ENCODE peak calls at places on chromosomes 13 and 19, in seven cellular contexts. Y is stimulated activated CD4-positive, alpha-beta T cell treated with anti-CD3 and anti-CD28 coated beads, Interleukin-4, amount 100 ng/mL, for 24 hours; K is non-pigmented ciliary epithelial cell; S is lower leg skin; M is mucosa of gallbladder; L is EH; J is iPS-NIHi11. G is an unnamed sample.
A peak's percentile ranks its signal among the peaks of the same experiment; 100 is the strongest.

GRCh38 chr13:77084755-77085154 is 57.8 kb upstream of the FBXL3 start:
- DNase-seq in Y (no peak), K (no peak), S (no peak), M (no peak), L (no peak), J (no peak), G (no peak)

GRCh38 chr13:81275666-81276258 is 934.8 kb upstream of the SPRY2 start:
- DNase-seq in Y (no peak), K (no peak), S (no peak), M (no peak), L (no peak), J (no peak), G (peak; percentile 17)

GRCh38 chr19:10137751-10138682 is 18.3 kb upstream of the EIF3G start:
- DNase-seq in Y (no peak), K (no peak), S (no peak), M (no peak), L (no peak), J (no peak), G (no peak)

GRCh38 chr13:97723655-97724054 is 229.8 kb upstream of the IPO5 start:
- DNase-seq in Y (no peak), K (no peak), S (no peak), M (no peak), L (no peak), J (no peak), G (no peak)

GRCh38 chr19:30752201-30752600 is 380.0 kb downstream of the ZNF536 start:
- DNase-seq in Y (no peak), K (no peak), S (no peak), M (peak; percentile 1), L (no peak), J (no peak), G (no peak)

GRCh38 chr13:52809310-52809769 is 39.1 kb downstream of the PCDH8 start:
- DNase-seq in Y (peak; percentile 32), K (peak; percentile 30), S (no peak), M (peak; percentile 18), L (peak; percentile 54), J (peak; percentile 89), G (peak; percentile 80)

GRCh38 chr13:31919241-31919640 is 112.3 kb upstream of the FRY start:
- DNase-seq in Y (no peak), K (no peak), S (no peak), M (no peak), L (no peak), J (no peak), G (no peak)

GRCh38 chr19:56089344-56089743 is 31.8 kb downstream of the ZNF787 start:
- DNase-seq in Y (no peak), K (no peak), S (no peak), M (no peak), L (no peak), J (no peak), G (no peak)

GRCh38 chr19:41324231-41324702 is 14.3 kb downstream of the CCDC97 start:
- DNase-seq in Y (no peak), K (no peak), S (no peak), M (no peak), L (no peak), J (no peak), G (no peak)

GRCh38 chr19:40464059-40465024 is 1.2 kb downstream of the BLVRB start:
- DNase-seq in Y (peak; percentile 80), K (no peak), S (peak; percentile 86), M (peak; percentile 90), L (peak; percentile 88), J (peak; percentile 64), G (peak; percentile 93)

GRCh38 chr19:6423499-6424189 is 967 bp downstream of the KHSRP start:
- DNase-seq in Y (peak; percentile 50), K (peak; percentile 10), S (peak; percentile 34), M (no peak), L (peak; percentile 66), J (peak; percentile 71), G (peak; percentile 73)

GRCh38 chr19:15516363-15516762 is 8.0 kb downstream of the CYP4F22 start:
- DNase-seq in Y (no peak), K (no peak), S (no peak), M (no peak), L (no peak), J (no peak), G (no peak)

GRCh38 chr19:46728693-46729339 is 11.9 kb upstream of the PRKD2 start:
- DNase-seq in Y (peak; percentile 82), K (no peak), S (no peak), M (peak; percentile 73), L (peak; percentile 61), J (peak; percentile 98), G (peak; percentile 93)

GRCh38 chr19:40217921-40218890 is at the start of gene TTC9B:
- DNase-seq in Y (peak; percentile 39), K (no peak), S (no peak), M (no peak), L (peak; percentile 41), J (peak; percentile 89), G (peak; percentile 71)

GRCh38 chr19:41552558-41552957 is 23.4 kb upstream of the CEACAM21 start:
- DNase-seq in Y (no peak), K (no peak), S (no peak), M (no peak), L (no peak), J (no peak), G (no peak)

GRCh38 chr13:76292031-76292430 is 594.2 kb downstream of the KCTD12 start:
- DNase-seq in Y (no peak), K (no peak), S (no peak), M (no peak), L (no peak), J (no peak), G (no peak)

GRCh38 chr13:49610176-49610575 is 18.1 kb upstream of the ARL11 start:
- DNase-seq in Y (no peak), K (no peak), S (no peak), M (no peak), L (no peak), J (no peak), G (peak; percentile 40)

GRCh38 chr13:37995052-37995451 is 125.5 kb upstream of the TRPC4 start:
- DNase-seq in Y (no peak), K (peak; percentile 6), S (no peak), M (no peak), L (peak; percentile 45), J (peak; percentile 49), G (no peak)

GRCh38 chr13:51924756-51925544 is 63.2 kb downstream of the CCDC70 start:
- DNase-seq in Y (no peak), K (no peak), S (no peak), M (no peak), L (no peak), J (no peak), G (no peak)

GRCh38 chr19:18543814-18544475 is 572 bp upstream of the FKBP8 start:
- DNase-seq in Y (peak; percentile 83), K (no peak), S (peak; percentile 41), M (peak; percentile 74), L (peak; percentile 78), J (peak; percentile 67), G (no peak)

GRCh38 chr19:18096258-18096657 is 1.3 kb upstream of the MAST3 start:
- DNase-seq in Y (no peak), K (no peak), S (no peak), M (no peak), L (no peak), J (no peak), G (no peak)

GRCh38 chr13:91359071-91359470 is 11.6 kb downstream of the MIR17HG start:
- DNase-seq in Y (no peak), K (no peak), S (no peak), M (no peak), L (no peak), J (no peak), G (no peak)

GRCh38 chr13:29513002-29513980 is 82.2 kb downstream of the SLC7A1 start:
- DNase-seq in Y (no peak), K (no peak), S (no peak), M (no peak), L (peak; percentile 72), J (no peak), G (peak; percentile 54)

GRCh38 chr19:2051771-2052704 is 994 bp upstream of the MKNK2 start:
- DNase-seq in Y (peak; percentile 37), K (no peak), S (no peak), M (no peak), L (peak; percentile 28), J (no peak), G (no peak)

GRCh38 chr19:9148687-9149086 is 8.5 kb downstream of the ZNF317 start:
- DNase-seq in Y (no peak), K (no peak), S (no peak), M (no peak), L (no peak), J (no peak), G (no peak)

GRCh38 chr13:56189978-56190377 is 950.7 kb upstream of the PRR20A start:
- DNase-seq in Y (no peak), K (no peak), S (no peak), M (no peak), L (no peak), J (no peak), G (no peak)

GRCh38 chr13:76890036-76890435 is 3.8 kb upstream of the KCTD12 start:
- DNase-seq in Y (no peak), K (peak; percentile 23), S (no peak), M (no peak), L (no peak), J (no peak), G (no peak)

GRCh38 chr19:5625641-5626040 is 2.8 kb downstream of the SAFB start:
- DNase-seq in Y (no peak), K (no peak), S (no peak), M (no peak), L (no peak), J (no peak), G (no peak)

GRCh38 chr13:66427330-66427990 is 802.7 kb downstream of the PCDH9 start:
- DNase-seq in Y (no peak), K (no peak), S (no peak), M (no peak), L (peak; percentile 12), J (no peak), G (no peak)

GRCh38 chr19:670609-671075 is 5.5 kb upstream of the FSTL3 start:
- DNase-seq in Y (no peak), K (no peak), S (no peak), M (no peak), L (no peak), J (no peak), G (no peak)

GRCh38 chr13:45340422-45341033 is 455 bp downstream of the TPT1 start:
- DNase-seq in Y (peak; percentile 83), K (no peak), S (peak; percentile 86), M (peak; percentile 92), L (peak; percentile 94), J (peak; percentile 66), G (peak; percentile 85)

GRCh38 chr19:46818812-46819211 is 30.4 kb upstream of the SLC1A5 start:
- DNase-seq in Y (no peak), K (no peak), S (no peak), M (no peak), L (peak; percentile 46), J (no peak), G (no peak)

G was measured in glutamatergic neuron.